ENCODE peak calls at places on chromosomes 4 and X, in six cellular contexts. O is heart left ventricle, S is kidney, B is foreskin fibroblast, J is AG10803, F is psoas muscle. I is an unnamed sample.

GRCh38 chrX:49878128-49878833 is 1.0 kb upstream of the USP27X start:
- DNase-seq in B (no peak), S (peak), F (no peak), O (no peak), J (peak), I (no peak)

GRCh38 chrX:63354484-63354883 is 3.4 kb upstream of the SPIN4 start:
- DNase-seq in O (no peak), S (no peak), F (no peak), B (no peak), J (no peak), I (no peak)

GRCh38 chrX:132022115-132022862 is 813 bp upstream of the STK26 start:
- DNase-seq in J (no peak), S (no peak), B (peak), F (no peak), O (no peak), I (no peak)

GRCh38 chrX:27953161-27953560 is 28.1 kb downstream of the DCAF8L1 start:
- DNase-seq in F (no peak), O (no peak), J (no peak), B (no peak), S (no peak), I (no peak)

GRCh38 chr4:41835321-41835995 is 86.9 kb upstream of the PHOX2B start:
- DNase-seq in B (no peak), F (no peak), J (no peak), O (no peak), S (no peak), I (no peak)

GRCh38 chr4:84737656-84738055 is 154.7 kb downstream of the CDS1 start:
- DNase-seq in O (no peak), B (no peak), J (no peak), S (no peak), F (no peak), I (no peak)

GRCh38 chr4:1365271-1366178 is 18.5 kb downstream of the UVSSA start:
- DNase-seq in O (peak), F (peak), B (no peak), S (peak), J (no peak), I (no peak)

GRCh38 chr4:105060628-105061027 is 86.0 kb upstream of the TET2 start:
- DNase-seq in F (no peak), O (no peak), J (no peak), S (no peak), B (no peak), I (no peak)

GRCh38 chrX:54509401-54509800 is 13.4 kb upstream of the FGD1 start:
- DNase-seq in S (no peak), O (no peak), F (no peak), J (peak), B (peak), I (no peak)

GRCh38 chrX:24561121-24561520 is 86.0 kb downstream of the PCYT1B start:
- DNase-seq in F (no peak), S (no peak), O (no peak), B (peak), J (peak), I (no peak)

GRCh38 chr4:151658959-151659593 is 101.7 kb downstream of the GATB start:
- DNase-seq in F (no peak), S (no peak), B (peak), O (no peak), J (peak), I (peak)

GRCh38 chrX:44873415-44874270 is 655 bp downstream of the KDM6A start:
- DNase-seq in S (peak), J (peak), F (peak), B (peak), O (peak), I (peak)

GRCh38 chr4:151486166-151486565 is 77.2 kb downstream of the FHIP1A start:
- DNase-seq in B (peak), F (no peak), S (no peak), J (peak), O (no peak), I (no peak)

GRCh38 chr4:82017680-82018079 is 356.1 kb downstream of the HNRNPD start:
- DNase-seq in B (peak), O (no peak), F (no peak), S (no peak), J (peak), I (no peak)

GRCh38 chr4:1393866-1394265 is 12.4 kb downstream of the NKX1-1 start:
- DNase-seq in S (peak), O (peak), B (no peak), J (no peak), F (peak), I (no peak)

GRCh38 chr4:168619266-168619631 is 122.4 kb downstream of the PALLD start:
- DNase-seq in O (no peak), J (no peak), F (no peak), S (no peak), B (peak), I (peak)

GRCh38 chr4:146255463-146255862 is 41.1 kb downstream of the REELD1 start:
- DNase-seq in J (peak), F (no peak), B (peak), O (no peak), S (no peak), I (no peak)

GRCh38 chr4:187944179-187944578 is 51.4 kb upstream of the ZFP42 start:
- DNase-seq in O (no peak), J (no peak), F (no peak), B (no peak), S (no peak), I (no peak)

GRCh38 chr4:15400911-15401671 is 26.7 kb upstream of the C1QTNF7 start:
- DNase-seq in F (peak), S (peak), O (peak), J (peak), B (peak), I (peak)

GRCh38 chr4:113293673-113294072 is 244.2 kb downstream of the ANK2 start:
- DNase-seq in S (no peak), B (peak), J (peak), F (no peak), O (no peak), I (no peak)

GRCh38 chrX:46036508-46036907 is 508.7 kb downstream of the ZNF674 start:
- DNase-seq in F (no peak), J (peak), O (no peak), S (no peak), B (peak), I (no peak)

GRCh38 chr4:151540728-151541437 is 131.9 kb downstream of the FHIP1A start:
- DNase-seq in S (no peak), B (peak), J (peak), O (no peak), F (no peak), I (peak)

GRCh38 chr4:170025523-170026252 is 507 bp downstream of the MFAP3L start:
- DNase-seq in J (peak), B (peak), F (no peak), O (no peak), S (peak), I (no peak)

GRCh38 chr4:89469930-89470375 is 162.4 kb upstream of the GPRIN3 start:
- DNase-seq in O (no peak), B (peak), J (peak), S (no peak), F (no peak), I (peak)

GRCh38 chr4:31917334-31917733 is 1197.2 kb downstream of the PCDH7 start:
- DNase-seq in J (no peak), B (no peak), S (no peak), F (no peak), O (no peak), I (no peak)

GRCh38 chr4:154822775-154823174 is 41.7 kb downstream of the RBM46 start:
- DNase-seq in F (no peak), O (no peak), B (peak), J (peak), S (no peak), I (no peak)

GRCh38 chr4:125744891-125745364 is 430.2 kb downstream of the FAT4 start:
- DNase-seq in J (no peak), F (no peak), S (no peak), B (no peak), O (no peak), I (no peak)

GRCh38 chrX:74853255-74853654 is 72.0 kb downstream of the NEXMIF start:
- DNase-seq in S (no peak), J (no peak), B (no peak), O (no peak), F (no peak), I (no peak)

GRCh38 chrX:15946783-15947550 is 92.4 kb upstream of the AP1S2 start:
- DNase-seq in J (peak), S (no peak), O (no peak), F (no peak), B (peak), I (peak)

GRCh38 chr4:1245481-1246051 is 3.4 kb downstream of the CTBP1 start:
- DNase-seq in J (no peak), S (peak), B (no peak), F (peak), O (peak), I (no peak)

GRCh38 chrX:110383414-110383813 is 24.8 kb downstream of the RTL9 start:
- DNase-seq in O (no peak), S (no peak), B (peak), J (peak), F (no peak), I (no peak)

GRCh38 chrX:20455001-20455400 is 188.3 kb upstream of the RPS6KA3 start:
- DNase-seq in B (no peak), J (peak), F (no peak), S (no peak), O (no peak), I (no peak)

GRCh38 chr4:149766135-149766534 is 49.5 kb downstream of the IQCM start:
- DNase-seq in J (no peak), B (no peak), F (no peak), S (no peak), O (no peak), I (no peak)

GRCh38 chr4:6917445-6918241 is 8.0 kb downstream of the TBC1D14 start:
- DNase-seq in O (peak), F (peak), B (no peak), J (no peak), S (peak), I (no peak)

GRCh38 chrX:152926923-152927322 is 29.1 kb downstream of the ZNF185 start:
- DNase-seq in S (peak), B (no peak), F (no peak), J (no peak), O (no peak), I (no peak)

GRCh38 chrX:7263961-7264360 is 116.0 kb upstream of the PUDP start:
- DNase-seq in S (no peak), F (no peak), O (no peak), B (peak), J (no peak), I (peak)

GRCh38 chrX:7263330-7263729 is 115.4 kb upstream of the PUDP start:
- DNase-seq in B (no peak), O (no peak), F (no peak), S (no peak), J (no peak), I (no peak)

GRCh38 chrX:7264399-7264798 is 116.4 kb upstream of the PUDP start:
- DNase-seq in O (no peak), J (no peak), B (no peak), S (no peak), F (no peak), I (no peak)

GRCh38 chrX:7261672-7262332 is 113.8 kb upstream of the PUDP start:
- DNase-seq in O (no peak), S (no peak), F (no peak), B (no peak), J (no peak), I (no peak)

GRCh38 chrX:7262551-7262950 is 114.6 kb upstream of the PUDP start:
- DNase-seq in O (no peak), J (no peak), S (no peak), B (no peak), F (no peak), I (no peak)
- H3K4me3 ChIP-seq in O (no peak), J (no peak), S (no peak), B (no peak), F (no peak), I (no peak)

GRCh38 chr4:27368781-27369180 is 508.1 kb downstream of the STIM2 start:
- DNase-seq in O (no peak), B (peak), S (no peak), F (no peak), J (no peak), I (no peak)
- H3K4me3 ChIP-seq in O (no peak), B (no peak), S (no peak), F (no peak), J (no peak), I (no peak)

DNA sequence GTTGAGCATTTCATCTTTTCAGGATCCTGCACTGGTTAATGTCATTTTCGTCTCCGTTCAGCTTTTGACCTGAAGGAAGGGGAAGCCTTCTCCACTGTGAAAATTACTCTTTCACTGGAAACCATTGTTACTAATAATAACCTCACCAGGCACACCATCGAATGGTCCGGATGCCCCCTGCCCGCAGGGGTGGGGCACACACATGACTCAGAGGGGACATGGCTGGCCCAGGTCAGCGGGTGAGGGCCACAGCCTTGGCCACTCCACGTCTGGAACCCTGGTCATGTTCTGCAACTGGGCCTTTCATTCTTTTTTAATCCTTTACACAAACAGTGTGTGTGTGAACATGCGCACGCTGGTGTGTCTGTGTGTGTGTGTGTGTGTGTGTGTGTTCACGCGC is 191.8 kb downstream of the BCOR start:
- DNase-seq in J (no peak), B (no peak), F (no peak), S (no peak), O (no peak), I (peak)
- H3K4me3 ChIP-seq in J (no peak), B (no peak), F (no peak), S (no peak), O (no peak), I (no peak)

DNA sequence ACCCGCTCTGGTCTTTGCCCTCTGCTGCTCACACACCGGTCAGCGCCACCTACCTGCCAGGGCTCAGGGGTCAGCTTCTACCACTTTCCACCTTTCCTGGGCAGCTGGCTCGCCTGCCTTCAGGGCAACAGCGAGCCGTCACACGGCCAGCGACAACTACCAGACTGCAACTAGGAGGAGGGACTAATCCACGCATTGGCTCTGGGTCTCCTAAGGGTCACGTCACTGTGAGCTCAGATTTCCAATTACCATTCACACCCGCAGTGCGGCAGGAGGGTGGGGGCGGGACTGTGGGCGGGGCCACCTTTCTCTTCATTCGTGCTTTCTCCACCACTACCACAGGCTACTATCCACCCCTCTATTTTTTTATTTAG is at the start of gene BEX5:
- DNase-seq in O (no peak), B (peak), S (peak), F (peak), J (peak), I (peak)
- H3K4me3 ChIP-seq in O (peak), B (no peak), S (peak), F (peak), J (peak), I (no peak)

GRCh38 chr4:2968381-2968780 is 5.0 kb downstream of the GRK4 start:
- DNase-seq in B (no peak), J (peak), O (no peak), F (no peak), S (no peak), I (no peak)

GRCh38 chr4:2964077-2964471 is 703 bp downstream of the GRK4 start:
- DNase-seq in O (no peak), S (no peak), J (no peak), B (no peak), F (no peak), I (no peak)

GRCh38 chr4:2963185-2964076 is at the start of the genes GRK4 and NOP14:
- DNase-seq in F (peak), B (peak), J (peak), O (peak), S (peak), I (peak)

GRCh38 chr4:2962614-2963184 is 507 bp downstream of the NOP14 start:
- DNase-seq in F (peak), S (no peak), O (no peak), B (peak), J (peak), I (peak)

GRCh38 chr4:2965262-2965661 is 1.9 kb downstream of the GRK4 start:
- DNase-seq in O (no peak), B (no peak), F (no peak), J (no peak), S (no peak), I (no peak)
- H3K4me3 ChIP-seq in O (no peak), B (peak), F (no peak), J (no peak), S (no peak), I (no peak)

GRCh38 chrX:133366735-133367134 is 48.6 kb downstream of the GPC4 start:
- DNase-seq in S (no peak), O (no peak), J (no peak), B (no peak), F (no peak), I (no peak)
- H3K4me3 ChIP-seq in S (no peak), O (no peak), J (no peak), B (no peak), F (no peak), I (no peak)